ENCODE peak calls at places on chromosomes 12 and 14, in six cellular contexts. Z is NCI-H460; M is left cardiac atrium; O is stimulated activated CD4-positive, alpha-beta T cell treated with anti-CD3 and anti-CD28 coated beads, Interleukin-1b, Interleukin-23, amount 100 ng/mL, for 24 hours; B is PC-3; A is HEK293T. U is an unnamed sample.
A peak's percentile ranks its signal among the peaks of the same experiment; 100 is the strongest.

GRCh38 chr12:125070661-125071390 is 5.6 kb downstream of the AACS start:
- DNase-seq in Z (no peak), M (no peak), O (no peak), B (no peak), A (no peak), U (no peak)

GRCh38 chr14:88185843-88186242 is 137.2 kb downstream of the KCNK10 start:
- DNase-seq in Z (no peak), M (no peak), O (no peak), B (no peak), A (no peak), U (no peak)

GRCh38 chr12:95820096-95820703 is 29.6 kb upstream of the NTN4 start:
- DNase-seq in Z (peak; percentile 73), M (no peak), O (no peak), B (peak; percentile 88), A (peak; percentile 63), U (peak; percentile 41)

GRCh38 chr12:49347307-49348237 is 884 bp downstream of the DNAJC22 start:
- DNase-seq in Z (peak; percentile 73), M (peak; percentile 84), O (peak; percentile 57), B (peak; percentile 89), A (peak; percentile 89), U (no peak)

GRCh38 chr14:76977793-76978730 is 50.4 kb downstream of the IRF2BPL start:
- DNase-seq in Z (no peak), M (peak; percentile 72), O (peak; percentile 78), B (no peak), A (no peak), U (no peak)

GRCh38 chr12:30806989-30807694 is 52.4 kb upstream of the CAPRIN2 start:
- DNase-seq in Z (peak; percentile 50), M (peak; percentile 29), O (no peak), B (peak; percentile 80), A (peak; percentile 57), U (peak; percentile 54)

GRCh38 chr12:47990351-47991105 is 13.7 kb downstream of the COL2A1 start:
- DNase-seq in Z (no peak), M (no peak), O (no peak), B (no peak), A (no peak), U (no peak)

GRCh38 chr12:43444940-43445564 is 107.0 kb downstream of the ADAMTS20 start:
- DNase-seq in Z (peak; percentile 60), M (peak; percentile 28), O (peak; percentile 33), B (peak; percentile 74), A (peak; percentile 17), U (peak; percentile 45)

GRCh38 chr12:113407931-113408585 is 4.4 kb upstream of the SDS start:
- DNase-seq in Z (no peak), M (no peak), O (no peak), B (peak; percentile 55), A (no peak), U (no peak)

GRCh38 chr12:101924647-101925046 is 47.3 kb downstream of the DRAM1 start:
- DNase-seq in Z (peak; percentile 13), M (no peak), O (no peak), B (peak; percentile 21), A (peak; percentile 32), U (no peak)

U was measured in mammary epithelial cell.